ENCODE peak calls at places on chromosomes 4 and X, in ten cellular contexts. T, S, O, W, F, Z, E, G, Q and B are unnamed samples.

GRCh38 chr4:58669783-58670182 is 1559.6 kb upstream of the IGFBP7 start:
- DNase-seq in T (no peak), S (peak; percentile 49), O (no peak), W (no peak), F (no peak), Z (no peak), E (no peak), G (no peak), Q (no peak), B (no peak)

GRCh38 chrX:16712116-16712824 is at the start of gene CTPS2:
- DNase-seq in T (peak; percentile 77), S (peak; percentile 65), O (peak; percentile 28), W (peak; percentile 68), F (peak; percentile 39), Z (no peak), E (peak; percentile 69), G (peak; percentile 41), Q (peak; percentile 58), B (peak; percentile 79)

GRCh38 chr4:41077628-41078027 is 136.7 kb downstream of the APBB2 start:
- DNase-seq in T (no peak), S (no peak), O (no peak), W (no peak), F (no peak), Z (no peak), E (no peak), G (no peak), Q (no peak), B (no peak)

GRCh38 chrX:2928127-2928582 is 984 bp downstream of the ARSD start:
- DNase-seq in T (peak; percentile 77), S (no peak), O (no peak), W (peak; percentile 75), F (peak; percentile 39), Z (no peak), E (peak; percentile 40), G (peak; percentile 38), Q (peak; percentile 82), B (peak; percentile 20)

GRCh38 chr4:110837896-110838450 is 215.1 kb upstream of the PITX2 start:
- DNase-seq in T (no peak), S (no peak), O (no peak), W (no peak), F (no peak), Z (no peak), E (no peak), G (no peak), Q (no peak), B (no peak)

GRCh38 chr4:138186264-138186663 is 55.9 kb downstream of the SLC7A11 start:
- DNase-seq in T (no peak), S (no peak), O (no peak), W (no peak), F (no peak), Z (no peak), E (no peak), G (no peak), Q (no peak), B (no peak)

GRCh38 chrX:119502727-119503483 is 34.7 kb downstream of the SLC25A5 start:
- DNase-seq in T (peak; percentile 72), S (no peak), O (peak; percentile 74), W (no peak), F (peak; percentile 64), Z (no peak), E (peak; percentile 84), G (no peak), Q (no peak), B (no peak)

GRCh38 chr4:92215471-92215870 is 88.3 kb upstream of the GRID2 start:
- DNase-seq in T (no peak), S (no peak), O (no peak), W (no peak), F (no peak), Z (no peak), E (no peak), G (no peak), Q (no peak), B (no peak)

GRCh38 chr4:98905834-98906233 is 23.1 kb downstream of the EIF4E start:
- DNase-seq in T (no peak), S (no peak), O (no peak), W (no peak), F (no peak), Z (no peak), E (no peak), G (no peak), Q (no peak), B (no peak)

GRCh38 chr4:169251291-169252235 is 19.2 kb downstream of the SH3RF1 start:
- DNase-seq in T (no peak), S (no peak), O (peak; percentile 72), W (no peak), F (no peak), Z (no peak), E (peak; percentile 62), G (no peak), Q (peak; percentile 90), B (no peak)

GRCh38 chr4:168432419-168433146 is 47.7 kb downstream of the DDX60L start:
- DNase-seq in T (no peak), S (no peak), O (peak; percentile 63), W (no peak), F (no peak), Z (no peak), E (no peak), G (no peak), Q (no peak), B (no peak)

GRCh38 chr4:95506264-95506663 is 42.5 kb downstream of the UNC5C start:
- DNase-seq in T (no peak), S (no peak), O (peak; percentile 20), W (no peak), F (no peak), Z (no peak), E (no peak), G (no peak), Q (no peak), B (no peak)

GRCh38 chrX:1935805-1936204 is 320.9 kb downstream of the ASMT start:
- DNase-seq in T (no peak), S (no peak), O (no peak), W (no peak), F (no peak), Z (no peak), E (no peak), G (no peak), Q (no peak), B (no peak)

GRCh38 chr4:106522839-106523238 is 154.3 kb upstream of the GIMD1 start:
- DNase-seq in T (no peak), S (no peak), O (peak; percentile 5), W (no peak), F (no peak), Z (no peak), E (no peak), G (no peak), Q (peak; percentile 11), B (no peak)

GRCh38 chr4:7135389-7135746 is 57.0 kb upstream of the SORCS2 start:
- DNase-seq in T (no peak), S (no peak), O (no peak), W (peak; percentile 47), F (no peak), Z (no peak), E (no peak), G (no peak), Q (no peak), B (no peak)
- H3K4me3 ChIP-seq in T (no peak overlapping the region), S (no peak overlapping the region), O (no peak overlapping the region), W (no peak overlapping the region), F (no peak overlapping the region), Z (no peak overlapping the region), E (no peak overlapping the region), G (no peak overlapping the region), Q (no peak overlapping the region), B (no peak overlapping the region)

DNA sequence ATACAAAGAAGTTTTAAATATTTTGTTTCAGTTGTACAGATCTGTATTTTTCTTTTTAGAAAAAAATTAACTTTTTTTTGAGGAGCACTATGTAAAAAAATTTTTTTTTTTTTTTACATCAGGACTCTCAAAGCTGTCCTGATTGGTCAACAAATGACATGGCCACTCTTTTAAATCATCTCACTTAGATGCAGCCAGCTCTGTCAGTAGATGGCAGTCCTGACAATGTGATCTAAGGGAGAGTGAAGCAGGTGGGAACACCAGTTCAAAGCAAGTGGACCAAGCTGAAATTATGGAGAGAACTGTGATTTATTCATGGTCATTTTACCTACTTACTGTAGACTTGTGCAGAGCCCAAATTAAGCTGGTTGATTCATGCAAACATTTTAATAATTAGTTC is 174.6 kb upstream of the GPRIN3 start:
- DNase-seq in T (no peak), S (peak; percentile 49), O (peak; percentile 45), W (no peak), F (no peak), Z (no peak), E (peak; percentile 23), G (no peak), Q (peak; percentile 70), B (no peak)
- TF ChIP-seq CTCF in T (no peak), S (peak; percentile 42), O (peak; percentile 9), W (no peak), F (no peak), Z (peak; percentile 8), E (no peak), G (no peak), Q (peak; percentile 84), B (peak; percentile 38)

GRCh38 chr4:57018930-57019329 is 40.2 kb downstream of the POLR2B start:
- DNase-seq in T (no peak), S (no peak), O (no peak), W (no peak), F (no peak), Z (no peak), E (no peak), G (no peak), Q (no peak), B (no peak)

GRCh38 chr4:57020467-57021101 is 41.9 kb downstream of the POLR2B start:
- DNase-seq in T (no peak), S (no peak), O (peak; percentile 94), W (no peak), F (no peak), Z (no peak), E (no peak), G (no peak), Q (no peak), B (no peak)

DNA sequence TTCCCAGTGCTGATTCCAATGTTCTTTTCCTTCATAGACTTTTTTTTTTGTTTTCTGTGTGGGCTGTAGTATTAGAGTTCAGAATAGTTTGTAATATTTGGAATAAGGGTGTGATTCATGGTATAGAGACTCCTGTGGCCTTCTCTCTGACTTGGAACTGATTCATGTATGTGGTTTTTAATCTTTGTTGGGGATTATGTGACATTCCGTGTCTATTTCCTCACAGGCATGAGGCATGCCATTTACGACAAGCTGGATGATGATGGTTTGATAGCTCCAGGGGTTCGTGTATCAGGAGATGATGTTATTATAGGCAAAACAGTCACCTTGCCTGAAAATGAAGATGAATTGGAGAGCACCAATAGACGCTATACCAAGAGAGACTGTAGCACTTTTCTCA is 44.4 kb downstream of the POLR2B start:
- DNase-seq in T (no peak), S (no peak), O (peak; percentile 97), W (no peak), F (no peak), Z (no peak), E (no peak), G (no peak), Q (no peak), B (no peak)
- H3K36me3 ChIP-seq in T (peaks cover 100% of the 10 kb centered on the region), S (peaks cover 27% of the 10 kb centered on the region), O (peaks cover 16% of the 10 kb centered on the region), W (no peaks in the 10 kb centered on the region), F (no peaks in the 10 kb centered on the region), Z (peaks cover 6% of the 10 kb centered on the region), E (peaks cover 15% of the 10 kb centered on the region), G (peaks cover 99% of the 10 kb centered on the region), Q (peaks cover 75% of the 10 kb centered on the region), B (peaks cover 13% of the 10 kb centered on the region)

DNA sequence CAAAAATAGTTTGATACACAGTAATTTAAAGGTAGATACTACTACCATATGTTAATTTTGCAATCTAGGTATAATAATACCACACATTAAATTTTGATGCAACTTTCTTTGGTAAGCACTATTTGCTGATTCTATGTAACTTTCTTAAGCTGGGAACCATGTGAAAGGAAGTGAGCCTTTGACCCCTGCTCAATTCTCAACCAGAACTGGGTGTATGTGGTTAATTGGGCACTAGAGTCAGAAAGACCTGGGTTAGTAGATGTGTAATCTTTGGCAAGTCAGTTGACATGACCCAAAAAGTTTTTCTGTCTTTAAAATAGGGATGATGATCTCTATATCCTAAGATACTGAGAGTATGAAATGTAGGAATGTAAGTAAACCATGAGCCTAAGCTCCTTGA is 22.4 kb downstream of the TLR2 start:
- DNase-seq in T (no peak), S (no peak), O (no peak), W (no peak), F (no peak), Z (no peak), E (no peak), G (no peak), Q (no peak), B (no peak)
- H3K4me3 ChIP-seq in T (no peak overlapping the region), S (no peak overlapping the region), O (no peak overlapping the region), W (no peak overlapping the region), F (no peak overlapping the region), Z (no peak overlapping the region), E (no peak overlapping the region), G (no peak overlapping the region), Q (no peak overlapping the region), B (no peak overlapping the region)